ENCODE peak calls at places on chromosomes 7 and 10, in six cellular contexts. D is OCI-LY7, K is SK-N-SH, H is MM.1S, W is GM23248, E is HCT116. C is an unnamed sample. For H3K9me3, the result is how much of the 10 kb centered on the place peaks cover.

GRCh38 chr7:30285067-30285530 is 702 bp downstream of the ZNRF2 start:
- DNase-seq in W (peak), D (peak), H (peak), K (peak), E (no peak), C (peak)

GRCh38 chr10:68196707-68197106 is 35.2 kb downstream of the ATOH7 start:
- DNase-seq in K (no peak), H (no peak), W (no peak), E (no peak), D (no peak), C (no peak)

GRCh38 chr10:48475943-48476278 is 129.0 kb downstream of the ARHGAP22 start:
- DNase-seq in W (no peak), D (no peak), H (no peak), E (no peak), K (no peak), C (no peak)

GRCh38 chr7:90474284-90475210 is 5.1 kb downstream of the PTTG1IP2 start:
- DNase-seq in H (no peak), D (no peak), W (peak), E (peak), K (no peak), C (peak)

GRCh38 chr10:5447611-5448071 is 35.3 kb downstream of the NET1 start:
- DNase-seq in W (peak), H (peak), E (no peak), K (no peak), D (peak), C (no peak)

GRCh38 chr7:2956076-2956475 is 87.6 kb downstream of the CARD11 start:
- DNase-seq in K (no peak), D (no peak), E (no peak), H (no peak), W (no peak), C (no peak)

GRCh38 chr7:81402227-81402626 is 367.6 kb downstream of the HGF start:
- DNase-seq in D (no peak), H (no peak), E (no peak), K (no peak), W (no peak), C (no peak)

GRCh38 chr7:137994091-137994688 is 7.7 kb downstream of the CREB3L2 start:
- DNase-seq in K (no peak), H (no peak), W (no peak), D (no peak), E (no peak), C (no peak)

GRCh38 chr7:81299711-81300110 is 380.9 kb upstream of the SEMA3C start:
- DNase-seq in K (no peak), W (no peak), D (no peak), H (no peak), E (no peak), C (no peak)

GRCh38 chr7:73887762-73888161 is 26.8 kb downstream of the TMEM270 start:
- DNase-seq in W (no peak), H (no peak), E (no peak), D (no peak), K (no peak), C (no peak)

GRCh38 chr7:42522227-42522991 is 285.4 kb upstream of the GLI3 start:
- DNase-seq in W (no peak), D (no peak), H (peak), K (no peak), E (no peak), C (no peak)

GRCh38 chr7:151309306-151309705 is 32.3 kb upstream of the NUB1 start:
- DNase-seq in K (no peak), H (no peak), D (no peak), E (no peak), W (peak), C (no peak)

DNA sequence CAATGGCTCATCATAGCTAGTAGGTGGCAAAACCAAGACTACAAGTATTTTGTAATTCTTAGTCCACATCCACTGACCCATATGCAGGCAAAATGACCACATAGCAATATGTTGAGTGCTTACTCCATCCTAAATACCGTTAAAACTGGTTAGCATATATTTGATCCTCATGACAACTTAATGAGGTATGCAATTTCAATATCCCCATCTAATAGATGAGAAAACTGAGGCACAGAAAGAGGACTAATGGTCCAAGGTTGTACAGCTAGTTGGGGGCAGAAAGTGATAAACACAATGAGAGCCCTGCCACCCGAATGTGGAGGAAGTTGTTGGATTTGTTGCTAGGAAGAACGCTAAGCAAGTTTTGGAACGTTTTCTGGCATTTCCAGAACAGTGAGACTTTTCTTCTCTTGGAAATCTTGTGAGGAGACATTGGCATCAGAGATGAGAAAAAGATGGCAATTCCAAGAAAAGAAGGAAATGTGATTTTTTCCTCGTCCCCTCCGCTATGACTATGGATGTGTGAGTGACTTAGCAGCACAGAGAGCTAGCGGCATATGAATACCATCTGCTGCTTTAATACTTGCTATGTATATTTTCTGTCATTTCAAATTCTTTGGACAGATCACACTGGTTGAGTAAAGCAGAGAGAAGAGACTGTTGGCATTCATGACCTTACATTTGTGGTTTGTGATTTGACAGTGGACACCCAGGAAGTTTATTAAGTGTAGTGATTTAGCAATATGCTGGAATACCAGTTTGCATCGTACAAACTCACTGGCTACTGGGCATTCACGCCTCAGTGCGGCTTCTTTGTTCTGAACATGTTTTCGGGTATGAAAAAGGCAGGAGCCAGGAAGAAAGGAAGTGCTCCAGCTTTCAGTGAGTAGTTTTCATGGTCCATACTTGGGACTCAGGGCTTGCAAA is 51.5 kb downstream of the NRCAM start:
- DNase-seq in K (no peak), E (no peak), H (no peak), D (no peak), W (peak), C (no peak)
- H3K4me2 ChIP-seq in K (no peak), E (no peak), H (no peak), D (no peak), W (peak), C (no peak)

GRCh38 chr10:71746344-71747037 is 26.8 kb downstream of the VSIR start:
- DNase-seq in H (no peak), E (no peak), D (peak), K (peak), W (no peak), C (no peak)
- TF ChIP-seq EZH2phosphoT487 in H (no peak), E (no peak), D (no peak), K (no peak), W (no peak), C (no peak)

DNA sequence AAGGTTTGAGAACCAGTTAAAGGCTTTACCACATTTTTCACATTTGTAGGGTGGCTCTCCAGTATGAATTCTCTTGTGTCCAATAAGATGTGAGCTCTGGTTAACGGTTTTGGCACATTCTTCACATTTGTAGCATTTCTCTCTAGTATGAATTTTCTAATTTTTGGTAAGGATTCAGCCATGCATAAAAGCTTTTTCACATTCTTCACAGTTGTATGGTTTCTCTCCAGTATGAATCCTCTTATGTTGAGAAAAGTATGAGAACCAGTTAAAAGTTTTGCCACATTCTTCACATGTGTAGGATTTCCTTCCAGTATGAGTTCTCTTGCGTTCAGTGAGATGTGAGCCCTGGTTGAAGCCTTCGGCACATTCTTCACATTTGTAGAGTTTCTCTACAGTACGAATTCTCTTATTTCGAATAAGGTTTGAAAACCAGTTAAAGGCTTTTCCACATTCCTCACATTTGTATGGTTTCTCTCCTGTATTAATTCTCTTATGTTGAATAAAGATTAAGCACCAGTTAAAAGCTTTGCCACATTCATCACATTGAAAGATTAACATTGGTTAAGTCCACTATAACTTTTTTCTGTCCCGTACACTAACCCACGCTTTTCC is 33.2 kb upstream of the ZNF479 start:
- DNase-seq in W (no peak), H (no peak), K (no peak), E (no peak), D (no peak), C (no peak)
- H3K9me3 ChIP-seq in W (under half), H (under half), K (under half), E (under half), D (under half), C (under half)

GRCh38 chr10:78700413-78700812 is 368.4 kb upstream of the ZMIZ1 start:
- DNase-seq in E (no peak), D (no peak), K (no peak), W (peak), H (no peak), C (peak)
- H3K4me2 ChIP-seq in E (no peak), D (no peak), K (peak), W (no peak), H (no peak), C (peak)

DNA sequence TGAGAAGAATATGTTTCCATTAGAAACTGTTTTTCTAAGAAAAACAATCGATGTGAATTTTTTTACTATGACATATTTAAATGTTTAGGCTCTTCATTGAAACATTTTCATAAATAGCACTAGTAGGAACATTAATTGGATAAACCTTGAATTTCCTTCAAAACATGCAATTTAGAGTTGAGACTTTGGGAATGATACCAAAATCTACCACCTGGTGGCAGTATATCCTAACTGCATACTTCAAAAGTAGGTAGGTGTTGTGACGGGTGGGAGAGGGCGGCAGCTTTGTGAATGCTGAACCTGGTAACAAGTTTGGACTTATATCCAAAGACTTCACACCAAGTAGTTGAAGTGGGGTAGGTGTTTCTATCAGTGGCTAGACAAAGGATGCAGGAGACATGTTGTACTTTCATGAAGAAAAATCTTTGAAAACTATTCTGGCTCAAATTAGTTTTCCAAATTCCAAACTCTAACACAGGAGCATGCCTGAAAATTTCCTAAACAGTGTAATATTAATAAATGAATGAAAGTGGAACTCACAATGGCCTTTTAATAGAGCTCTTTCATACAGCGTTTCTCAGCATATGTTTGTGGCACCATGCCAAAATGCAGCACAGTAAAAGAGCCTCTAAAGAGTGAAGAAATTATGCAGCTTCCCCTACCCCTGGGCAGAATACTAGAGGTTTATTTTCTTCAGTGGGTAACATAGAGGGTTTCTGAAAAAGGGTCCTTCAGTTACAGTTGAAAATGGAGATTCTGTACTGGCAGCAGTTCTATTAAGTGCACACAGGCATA is 200.9 kb upstream of the TPK1 start:
- DNase-seq in K (peak), H (peak), D (peak), W (peak), E (peak), C (peak)
- TF ChIP-seq EZH2phosphoT487 in K (no peak), H (no peak), D (no peak), W (no peak), E (no peak), C (no peak)

DNA sequence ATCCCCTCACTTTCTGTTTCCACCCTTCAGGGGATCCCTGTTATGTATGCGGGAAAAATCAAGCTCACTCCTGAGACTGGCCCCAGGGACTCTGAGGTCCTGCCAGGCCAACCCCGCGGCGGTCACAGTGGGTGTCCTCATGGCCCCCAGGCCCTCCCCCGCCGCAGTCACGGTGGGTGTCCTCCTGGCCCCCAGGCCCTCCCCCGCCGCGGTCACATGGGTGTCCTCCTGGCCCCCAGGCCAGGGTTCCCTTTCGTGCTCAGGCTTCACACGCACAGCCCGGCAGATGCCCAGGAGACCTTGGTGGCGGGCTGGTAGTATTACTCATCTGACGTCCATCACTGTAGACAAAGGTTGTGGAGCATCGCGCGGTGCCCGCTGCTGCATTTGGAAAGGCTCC is 491.0 kb upstream of the FOXK1 start:
- DNase-seq in H (no peak), W (no peak), E (no peak), K (no peak), D (no peak), C (no peak)
- H3K9me3 ChIP-seq in H (under half), W (under half), E (under half), K (under half), D (under half), C (under half)

GRCh38 chr7:142507799-142508198 is 241.5 kb upstream of the PRSS1 start:
- DNase-seq in E (no peak), K (no peak), H (no peak), D (no peak), W (no peak), C (no peak)
- H3K4me2 ChIP-seq in E (peak), K (no peak), H (no peak), D (no peak), W (no peak), C (peak)

GRCh38 chr7:742791-743190 is 15.7 kb upstream of the PRKAR1B start:
- DNase-seq in W (no peak), D (no peak), K (no peak), H (no peak), E (no peak), C (no peak)

GRCh38 chr7:746074-747061 is 19.3 kb upstream of the PRKAR1B start:
- DNase-seq in K (peak), W (no peak), D (no peak), H (no peak), E (no peak), C (no peak)

GRCh38 chr7:745431-745980 is 18.4 kb upstream of the PRKAR1B start:
- DNase-seq in D (no peak), K (no peak), H (no peak), W (no peak), E (no peak), C (no peak)

GRCh38 chr7:747186-747585 is 20.1 kb upstream of the PRKAR1B start:
- DNase-seq in W (no peak), E (no peak), H (no peak), K (no peak), D (no peak), C (no peak)

DNA sequence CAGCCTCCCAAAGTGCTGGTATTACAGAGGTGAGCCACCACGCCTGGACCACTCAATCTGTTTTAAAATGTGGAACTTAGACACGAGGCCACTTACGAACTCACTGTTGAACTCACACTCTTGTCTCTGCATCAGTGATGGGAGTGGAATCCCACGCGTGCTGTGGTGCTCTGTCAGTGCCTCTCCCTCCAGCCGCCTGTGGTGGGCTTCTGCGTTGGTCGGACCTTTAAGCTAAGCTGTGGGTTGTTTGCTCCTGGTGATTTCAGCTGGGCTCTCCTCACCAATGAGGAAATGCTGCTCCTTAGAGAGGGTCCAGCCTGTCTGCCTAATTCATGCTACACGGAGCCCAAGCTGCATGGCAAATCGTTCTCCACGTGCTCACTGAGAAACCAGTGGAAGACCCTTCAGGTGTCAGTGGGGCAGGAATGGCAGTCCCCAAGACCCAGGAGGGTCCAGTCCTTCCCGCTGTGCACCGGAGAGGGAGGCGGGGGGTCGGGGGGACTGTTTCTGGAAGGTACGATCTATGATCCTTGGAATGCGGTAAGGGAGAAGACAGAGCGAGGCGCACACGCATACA is 17.9 kb upstream of the PRKAR1B start:
- DNase-seq in D (no peak), W (no peak), H (no peak), K (peak), E (no peak), C (no peak)
- TF ChIP-seq EZH2phosphoT487 in D (no peak), W (no peak), H (no peak), K (no peak), E (no peak), C (no peak)

GRCh38 chr10:133614830-133615580 is 11.6 kb downstream of the FRG2B start:
- DNase-seq in E (no peak), W (no peak), H (no peak), K (no peak), D (no peak), C (no peak)
- H3K9me3 ChIP-seq in E (under half), W (under half), H (under half), K (under half), D (under half), C (under half)